ENCODE peak calls at places on chromosomes 5 and 9, in nine cellular contexts. One of them, this sample, is unnamed.

GRCh38 chr9:91101598-91102168 is 260.0 kb downstream of the AUH start:
- DNase-seq in endodermal cell: peak
- DNase-seq in HepG2: no peak
- DNase-seq in A673: no peak
- DNase-seq in RWPE2: no peak
- DNase-seq in body of pancreas: no peak
- DNase-seq in suprapubic skin: no peak
- DNase-seq in astrocyte of the spinal cord: no peak
- DNase-seq in BJ: no peak
- DNase-seq in this sample: no peak

GRCh38 chr5:153584131-153584530 is 93.7 kb downstream of the GRIA1 start:
- DNase-seq in suprapubic skin: no peak
- DNase-seq in RWPE2: no peak
- DNase-seq in HepG2: no peak
- DNase-seq in BJ: peak
- DNase-seq in A673: peak
- DNase-seq in endodermal cell: no peak
- DNase-seq in body of pancreas: no peak
- DNase-seq in astrocyte of the spinal cord: no peak
- DNase-seq in this sample: no peak

GRCh38 chr9:123784513-123784912 is 145.4 kb downstream of the DENND1A start:
- DNase-seq in BJ: peak
- DNase-seq in body of pancreas: no peak
- DNase-seq in HepG2: no peak
- DNase-seq in RWPE2: no peak
- DNase-seq in astrocyte of the spinal cord: peak
- DNase-seq in endodermal cell: no peak
- DNase-seq in suprapubic skin: no peak
- DNase-seq in A673: peak
- DNase-seq in this sample: peak

GRCh38 chr9:92961627-92962302 is 14.4 kb downstream of the FGD3 start:
- DNase-seq in endodermal cell: peak
- DNase-seq in suprapubic skin: peak
- DNase-seq in body of pancreas: no peak
- DNase-seq in HepG2: no peak
- DNase-seq in RWPE2: peak
- DNase-seq in A673: no peak
- DNase-seq in BJ: no peak
- DNase-seq in astrocyte of the spinal cord: no peak
- DNase-seq in this sample: no peak

GRCh38 chr5:2374703-2375102 is 376.8 kb downstream of the IRX2 start:
- DNase-seq in BJ: no peak
- DNase-seq in A673: no peak
- DNase-seq in endodermal cell: no peak
- DNase-seq in astrocyte of the spinal cord: no peak
- DNase-seq in suprapubic skin: no peak
- DNase-seq in RWPE2: no peak
- DNase-seq in HepG2: no peak
- DNase-seq in body of pancreas: no peak
- DNase-seq in this sample: no peak

GRCh38 chr9:88976888-88977257 is 14.4 kb upstream of the S1PR3 start:
- DNase-seq in A673: no peak
- DNase-seq in HepG2: no peak
- DNase-seq in body of pancreas: no peak
- DNase-seq in astrocyte of the spinal cord: no peak
- DNase-seq in RWPE2: no peak
- DNase-seq in BJ: no peak
- DNase-seq in suprapubic skin: no peak
- DNase-seq in endodermal cell: peak
- DNase-seq in this sample: no peak

GRCh38 chr5:179411161-179411841 is 66.0 kb upstream of the ADAMTS2 start:
- DNase-seq in endodermal cell: peak
- DNase-seq in astrocyte of the spinal cord: no peak
- DNase-seq in A673: no peak
- DNase-seq in body of pancreas: no peak
- DNase-seq in RWPE2: no peak
- DNase-seq in HepG2: no peak
- DNase-seq in BJ: no peak
- DNase-seq in suprapubic skin: peak
- DNase-seq in this sample: no peak

GRCh38 chr5:3612561-3613175 is 17.0 kb downstream of the IRX1 start:
- DNase-seq in RWPE2: no peak
- DNase-seq in BJ: no peak
- DNase-seq in A673: no peak
- DNase-seq in suprapubic skin: no peak
- DNase-seq in astrocyte of the spinal cord: no peak
- DNase-seq in endodermal cell: no peak
- DNase-seq in body of pancreas: no peak
- DNase-seq in HepG2: no peak
- DNase-seq in this sample: peak

GRCh38 chr9:76634356-76635054 is 129.7 kb upstream of the PCA3 start:
- DNase-seq in suprapubic skin: no peak
- DNase-seq in A673: no peak
- DNase-seq in body of pancreas: no peak
- DNase-seq in RWPE2: no peak
- DNase-seq in HepG2: peak
- DNase-seq in astrocyte of the spinal cord: peak
- DNase-seq in BJ: no peak
- DNase-seq in endodermal cell: no peak
- DNase-seq in this sample: peak

GRCh38 chr5:154610321-154611154 is 132.5 kb upstream of the HAND1 start:
- DNase-seq in suprapubic skin: peak
- DNase-seq in body of pancreas: peak
- DNase-seq in A673: peak
- DNase-seq in RWPE2: peak
- DNase-seq in astrocyte of the spinal cord: peak
- DNase-seq in BJ: no peak
- DNase-seq in HepG2: peak
- DNase-seq in endodermal cell: peak
- DNase-seq in this sample: peak

GRCh38 chr5:126046996-126047395 is 376.2 kb upstream of the GRAMD2B start:
- DNase-seq in HepG2: no peak
- DNase-seq in RWPE2: no peak
- DNase-seq in suprapubic skin: no peak
- DNase-seq in body of pancreas: no peak
- DNase-seq in astrocyte of the spinal cord: no peak
- DNase-seq in endodermal cell: no peak
- DNase-seq in BJ: no peak
- DNase-seq in A673: no peak
- DNase-seq in this sample: no peak

DNA sequence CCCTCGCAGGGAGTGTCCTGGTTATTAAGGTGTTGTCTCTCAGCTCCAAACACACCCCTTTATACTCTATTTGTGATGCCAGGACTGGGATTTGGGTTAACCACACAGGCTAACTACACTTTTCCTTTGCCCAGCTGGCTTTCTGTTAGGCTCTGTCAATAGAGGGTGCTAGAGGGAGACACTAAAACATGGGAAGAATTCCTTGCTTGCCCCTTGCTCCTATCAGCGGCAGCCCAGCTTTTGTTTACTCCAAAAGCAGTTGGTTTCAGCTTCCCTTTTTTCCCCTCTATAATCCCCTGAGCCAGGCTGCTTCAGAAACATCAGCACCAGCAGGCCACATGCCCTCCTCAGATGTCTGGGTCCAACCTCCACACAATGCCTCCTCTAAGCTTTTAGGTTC is 297.1 kb downstream of the KCTD16 start:
- DNase-seq in HepG2: peak
- DNase-seq in astrocyte of the spinal cord: peak
- DNase-seq in body of pancreas: peak
- DNase-seq in A673: peak
- DNase-seq in suprapubic skin: no peak
- DNase-seq in endodermal cell: peak
- DNase-seq in RWPE2: no peak
- DNase-seq in BJ: no peak
- DNase-seq in this sample: peak
- TF ChIP-seq CTCF in HepG2: peak
- TF ChIP-seq CTCF in astrocyte of the spinal cord: peak
- TF ChIP-seq CTCF in body of pancreas: peak
- TF ChIP-seq CTCF in A673: peak
- TF ChIP-seq CTCF in suprapubic skin: no peak
- TF ChIP-seq CTCF in endodermal cell: peak
- TF ChIP-seq CTCF in RWPE2: peak
- TF ChIP-seq CTCF in BJ: peak
- TF ChIP-seq CTCF in this sample: peak

DNA sequence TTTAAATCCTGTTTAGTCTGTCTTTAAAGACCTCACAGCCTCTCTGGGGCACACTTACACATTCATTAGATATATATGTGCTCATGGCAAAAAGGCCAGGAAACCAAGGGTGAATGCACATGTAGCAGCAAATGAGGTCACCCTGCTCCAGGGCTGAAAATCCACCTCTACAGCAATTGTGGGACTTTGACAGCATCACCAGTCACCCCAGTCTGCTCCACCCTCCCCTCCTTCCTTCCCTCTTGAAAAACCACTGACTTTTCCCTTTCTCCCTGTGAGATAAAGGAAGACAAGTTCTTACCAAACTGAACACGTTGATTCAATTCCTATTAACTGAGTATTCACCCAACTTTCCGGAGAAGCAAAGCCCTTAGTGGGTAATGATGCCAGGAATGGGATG is 15.2 kb upstream of the SH3RF2 start:
- DNase-seq in RWPE2: peak
- DNase-seq in HepG2: no peak
- DNase-seq in BJ: no peak
- DNase-seq in A673: no peak
- DNase-seq in endodermal cell: no peak
- DNase-seq in body of pancreas: no peak
- DNase-seq in astrocyte of the spinal cord: no peak
- DNase-seq in suprapubic skin: no peak
- DNase-seq in this sample: no peak
- TF ChIP-seq CTCF in RWPE2: no peak
- TF ChIP-seq CTCF in HepG2: no peak
- TF ChIP-seq CTCF in BJ: no peak
- TF ChIP-seq CTCF in A673: no peak
- TF ChIP-seq CTCF in endodermal cell: no peak
- TF ChIP-seq CTCF in body of pancreas: no peak
- TF ChIP-seq CTCF in astrocyte of the spinal cord: no peak
- TF ChIP-seq CTCF in suprapubic skin: no peak
- TF ChIP-seq CTCF in this sample: no peak

GRCh38 chr9:71001780-71002386 is 119.5 kb downstream of the TRPM3 start:
- DNase-seq in A673: no peak
- DNase-seq in astrocyte of the spinal cord: peak
- DNase-seq in body of pancreas: peak
- DNase-seq in HepG2: peak
- DNase-seq in RWPE2: no peak
- DNase-seq in endodermal cell: peak
- DNase-seq in BJ: no peak
- DNase-seq in suprapubic skin: no peak
- DNase-seq in this sample: peak
- TF ChIP-seq CTCF in A673: peak
- TF ChIP-seq CTCF in astrocyte of the spinal cord: peak
- TF ChIP-seq CTCF in body of pancreas: peak
- TF ChIP-seq CTCF in HepG2: peak
- TF ChIP-seq CTCF in RWPE2: peak
- TF ChIP-seq CTCF in endodermal cell: peak
- TF ChIP-seq CTCF in BJ: peak
- TF ChIP-seq CTCF in suprapubic skin: peak
- TF ChIP-seq CTCF in this sample: peak

DNA sequence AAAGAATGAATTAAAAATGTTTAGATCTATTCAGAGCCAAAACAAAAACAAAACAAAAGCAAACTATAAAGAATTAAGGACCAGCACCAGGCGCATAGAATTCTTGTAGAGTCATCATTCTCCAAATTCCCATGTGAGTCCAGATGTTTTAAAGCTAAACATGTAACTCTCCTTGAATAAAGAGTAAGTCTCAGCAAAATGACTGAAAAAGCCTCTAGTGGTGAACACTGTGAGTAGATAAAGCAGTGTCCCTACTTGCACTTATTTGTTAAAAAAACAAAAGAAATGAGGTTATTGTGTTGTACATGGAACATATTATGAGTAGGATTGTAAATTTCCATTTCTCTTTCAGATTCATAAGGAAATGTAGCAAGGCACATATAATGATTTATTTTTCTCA is 44.0 kb downstream of the NNT start:
- DNase-seq in HepG2: no peak
- DNase-seq in endodermal cell: no peak
- DNase-seq in suprapubic skin: no peak
- DNase-seq in A673: no peak
- DNase-seq in RWPE2: no peak
- DNase-seq in body of pancreas: no peak
- DNase-seq in astrocyte of the spinal cord: peak
- DNase-seq in BJ: no peak
- DNase-seq in this sample: no peak
- TF ChIP-seq CTCF in HepG2: no peak
- TF ChIP-seq CTCF in endodermal cell: peak
- TF ChIP-seq CTCF in suprapubic skin: no peak
- TF ChIP-seq CTCF in A673: peak
- TF ChIP-seq CTCF in RWPE2: peak
- TF ChIP-seq CTCF in body of pancreas: no peak
- TF ChIP-seq CTCF in astrocyte of the spinal cord: peak
- TF ChIP-seq CTCF in BJ: peak
- TF ChIP-seq CTCF in this sample: no peak

DNA sequence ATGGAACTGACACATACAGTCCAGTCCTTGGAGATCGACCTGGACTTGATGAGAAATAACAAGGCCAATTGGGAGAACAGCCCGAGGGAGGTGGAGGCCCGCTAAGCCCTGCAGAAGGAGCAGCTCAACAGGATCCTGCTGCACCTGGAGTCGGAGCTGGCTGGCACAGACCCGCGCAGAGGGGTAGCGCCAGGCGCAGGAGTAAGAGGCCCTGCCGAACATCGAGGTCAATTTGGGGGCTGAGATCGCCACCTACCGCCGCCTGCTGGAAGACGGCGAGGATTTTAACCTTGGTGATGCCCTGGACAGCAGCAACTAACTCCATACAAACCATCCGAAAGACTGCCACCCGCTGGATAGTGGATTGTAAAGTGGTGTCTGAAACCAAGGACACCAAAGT is 1610.1 kb upstream of the ACO1 start:
- DNase-seq in RWPE2: no peak
- DNase-seq in astrocyte of the spinal cord: no peak
- DNase-seq in BJ: no peak
- DNase-seq in HepG2: peak
- DNase-seq in endodermal cell: peak
- DNase-seq in suprapubic skin: no peak
- DNase-seq in body of pancreas: no peak
- DNase-seq in A673: peak
- DNase-seq in this sample: peak
- TF ChIP-seq CTCF in RWPE2: no peak
- TF ChIP-seq CTCF in astrocyte of the spinal cord: no peak
- TF ChIP-seq CTCF in BJ: no peak
- TF ChIP-seq CTCF in HepG2: peak
- TF ChIP-seq CTCF in endodermal cell: peak
- TF ChIP-seq CTCF in suprapubic skin: no peak
- TF ChIP-seq CTCF in body of pancreas: no peak
- TF ChIP-seq CTCF in A673: peak
- TF ChIP-seq CTCF in this sample: no peak

This sample was measured in MCF 10A.